ENCODE peak calls at places on chromosomes 6 and 20, in six cellular contexts. D, P, M, N, G and K are unnamed samples.

GRCh38 chr6:108805611-108806181 is 42.5 kb upstream of the ARMC2 start:
- DNase-seq in D (peak), G (no peak), P (no peak), M (no peak), N (no peak), K (no peak)

GRCh38 chr6:36544228-36544627 is 3.1 kb downstream of the STK38 start:
- DNase-seq in M (no peak), G (no peak), D (no peak), N (no peak), P (no peak), K (no peak)

GRCh38 chr6:88380083-88380482 is 213.9 kb upstream of the CNR1 start:
- DNase-seq in M (peak), G (no peak), P (no peak), N (no peak), D (no peak), K (no peak)

GRCh38 chr6:3697609-3698008 is 53.9 kb downstream of the PXDC1 start:
- DNase-seq in N (no peak), P (no peak), G (no peak), M (no peak), D (no peak), K (no peak)

GRCh38 chr20:884983-885952 is 30.9 kb downstream of the ANGPT4 start:
- DNase-seq in G (no peak), D (no peak), P (peak), M (no peak), N (peak), K (no peak)

GRCh38 chr20:39328347-39328746 is 366.2 kb downstream of the DHX35 start:
- DNase-seq in G (no peak), N (peak), D (no peak), M (no peak), P (no peak), K (no peak)

GRCh38 chr6:158031445-158032353 is 50.0 kb downstream of the SYNJ2 start:
- DNase-seq in D (no peak), G (no peak), M (peak), N (peak), P (no peak), K (peak)

GRCh38 chr6:146805546-146806325 is 207.0 kb downstream of the ADGB start:
- DNase-seq in P (no peak), M (no peak), D (no peak), G (no peak), N (no peak), K (no peak)

GRCh38 chr6:23523771-23524170 is 602.2 kb upstream of the NRSN1 start:
- DNase-seq in M (peak), D (no peak), G (no peak), P (no peak), N (no peak), K (no peak)

GRCh38 chr6:53635322-53635721 is 30.2 kb downstream of the KLHL31 start:
- DNase-seq in M (no peak), N (no peak), D (no peak), G (peak), P (no peak), K (no peak)

GRCh38 chr6:4913705-4914411 is 90.0 kb downstream of the RPP40 start:
- DNase-seq in M (no peak), N (no peak), P (no peak), D (no peak), G (no peak), K (no peak)

GRCh38 chr20:63974402-63975200 is 4.8 kb downstream of the SAMD10 start:
- DNase-seq in P (no peak), N (no peak), D (no peak), G (no peak), M (peak), K (no peak)

GRCh38 chr20:1323830-1324597 is 4.9 kb downstream of the SDCBP2 start:
- DNase-seq in M (no peak), N (no peak), G (no peak), D (no peak), P (no peak), K (no peak)

GRCh38 chr20:14334306-14334930 is 3.0 kb downstream of the FLRT3 start:
- DNase-seq in P (peak), G (peak), N (no peak), M (peak), D (no peak), K (no peak)

GRCh38 chr20:41135187-41135887 is 2.0 kb upstream of the PLCG1 start:
- DNase-seq in P (peak), N (peak), M (peak), D (no peak), G (peak), K (peak)

GRCh38 chr6:6397842-6398241 is 77.4 kb upstream of the F13A1 start:
- DNase-seq in P (no peak), G (no peak), M (no peak), N (no peak), D (no peak), K (no peak)

GRCh38 chr6:5138995-5139827 is 54.1 kb downstream of the PPP1R3G start:
- DNase-seq in N (no peak), D (no peak), M (no peak), P (peak), G (no peak), K (no peak)

GRCh38 chr20:47784599-47785320 is 521 bp downstream of the SULF2 start:
- DNase-seq in D (no peak), M (peak), G (peak), N (no peak), P (no peak), K (no peak)

GRCh38 chr6:46781478-46782378 is 11.5 kb upstream of the MEP1A start:
- DNase-seq in N (peak), G (peak), P (no peak), D (no peak), M (peak), K (peak)

GRCh38 chr20:2421247-2421646 is 40.5 kb downstream of the TGM6 start:
- DNase-seq in M (no peak), P (no peak), G (no peak), D (no peak), N (no peak), K (peak)

GRCh38 chr20:14955396-14955795 is 618.0 kb upstream of the FLRT3 start:
- DNase-seq in G (no peak), P (no peak), N (no peak), D (no peak), M (no peak), K (no peak)

GRCh38 chr6:143596857-143597256 is 80.9 kb upstream of the PHACTR2 start:
- DNase-seq in M (no peak), N (no peak), D (no peak), G (no peak), P (no peak), K (no peak)

GRCh38 chr6:144314003-144314485 is 28.9 kb downstream of the UTRN start:
- DNase-seq in D (no peak), M (no peak), N (no peak), P (no peak), G (no peak), K (no peak)

GRCh38 chr6:43052842-43053544 is 658 bp downstream of the CUL7 start:
- DNase-seq in P (no peak), D (no peak), M (no peak), N (peak), G (no peak), K (no peak)

GRCh38 chr20:12110711-12111110 is 193.0 kb downstream of the BTBD3 start:
- DNase-seq in D (no peak), M (no peak), P (no peak), N (no peak), G (no peak), K (no peak)

GRCh38 chr6:125791151-125791819 is 525 bp downstream of the NCOA7 start:
- DNase-seq in N (peak), M (peak), P (no peak), D (no peak), G (peak), K (no peak)

GRCh38 chr6:99745651-99746050 is 139.0 kb downstream of the PRDM13 start:
- DNase-seq in M (no peak), D (no peak), N (no peak), P (no peak), G (no peak), K (no peak)

GRCh38 chr20:11724112-11724511 is 193.6 kb upstream of the BTBD3 start:
- DNase-seq in P (no peak), M (no peak), D (no peak), G (no peak), N (no peak), K (no peak)

GRCh38 chr20:33933469-33933909 is 60.2 kb upstream of the RALY start:
- DNase-seq in D (no peak), P (peak), N (peak), M (peak), G (peak), K (peak)

GRCh38 chr6:56096946-56097345 is 150.4 kb downstream of the COL21A1 start:
- DNase-seq in P (no peak), D (no peak), N (no peak), M (no peak), G (no peak), K (no peak)

GRCh38 chr6:43970913-43971775 is 156.1 kb downstream of the MRPL14 start:
- DNase-seq in G (no peak), M (no peak), N (peak), P (no peak), D (no peak), K (no peak)

GRCh38 chr20:37699202-37699601 is 5.4 kb downstream of the CTNNBL1 start:
- DNase-seq in N (no peak), G (no peak), M (peak), D (no peak), P (no peak), K (no peak)

DNA sequence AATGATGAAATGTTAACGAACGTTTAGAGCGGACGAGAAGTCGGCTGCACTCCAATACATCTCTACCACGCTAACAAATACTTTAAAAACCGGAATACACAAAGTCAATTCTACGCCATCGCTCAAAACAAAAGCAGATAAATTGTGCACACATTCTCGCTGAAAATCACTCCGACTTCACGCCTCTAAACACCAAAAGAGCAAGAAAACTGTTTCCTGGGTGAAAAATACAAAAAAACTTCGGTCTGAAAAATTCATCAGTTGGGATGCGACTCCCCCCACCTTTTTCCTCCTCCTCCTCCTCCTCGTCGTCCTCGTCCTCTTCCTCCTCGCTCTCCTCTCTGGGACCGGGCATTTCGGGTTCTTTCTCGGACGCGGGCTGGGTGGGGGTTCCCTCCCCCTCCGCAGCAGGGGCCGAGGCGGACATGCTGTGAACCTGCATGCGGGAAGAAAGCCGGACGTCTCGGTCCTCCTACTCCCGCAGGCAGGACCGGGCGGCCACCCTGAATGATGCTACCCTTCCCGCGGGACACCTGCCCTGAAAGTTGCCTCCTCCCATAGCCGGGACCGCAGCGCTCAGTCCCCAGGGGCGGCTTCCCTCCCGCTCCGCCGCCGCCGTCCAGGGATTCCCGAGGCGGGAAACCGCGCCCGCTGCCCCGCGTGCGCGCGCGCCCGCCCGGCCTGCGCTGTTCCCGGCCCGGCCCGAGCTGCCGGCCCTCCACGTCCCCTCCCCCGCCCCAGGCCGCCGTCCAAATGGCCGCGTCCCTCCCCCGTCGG is 581 bp downstream of the DEK start:
- DNase-seq in G (no peak), P (no peak), D (no peak), M (peak), N (peak), K (no peak)
- TF ChIP-seq JUND in G (no peak), P (no peak), D (no peak), M (no peak), N (no peak), K (no peak)

GRCh38 chr6:39819226-39819625 is 27.1 kb downstream of the DAAM2 start:
- DNase-seq in D (no peak), G (no peak), N (no peak), P (no peak), M (no peak), K (no peak)
- H3K27ac ChIP-seq in D (no peak), G (no peak), N (no peak), P (no peak), M (no peak), K (no peak)

GRCh38 chr6:117498159-117498558 is 15.7 kb downstream of the DCBLD1 start:
- DNase-seq in G (no peak), M (no peak), N (no peak), P (no peak), D (no peak), K (no peak)
- TF ChIP-seq JUND in G (no peak), M (peak), N (no peak), P (no peak), D (no peak), K (peak)

DNA sequence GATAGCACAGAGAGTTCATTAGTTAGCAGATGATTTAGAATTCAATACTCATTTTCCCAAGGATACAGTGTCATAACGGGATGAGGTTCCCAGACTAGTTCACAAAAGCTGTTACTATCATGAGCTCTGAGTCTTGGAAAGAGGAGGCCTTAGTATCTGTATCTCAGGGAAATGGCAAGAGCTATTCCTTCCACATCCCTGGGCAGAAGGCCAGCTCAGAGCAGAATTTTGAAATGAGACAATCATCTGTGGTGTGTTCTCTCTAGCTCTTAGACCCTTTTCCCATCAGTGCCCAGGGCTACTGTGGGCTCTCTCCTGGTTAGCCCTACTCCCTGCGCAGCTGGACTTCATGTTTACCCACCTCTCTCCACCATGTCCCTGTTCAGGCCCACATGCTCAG is 64.5 kb downstream of the JAG1 start:
- DNase-seq in N (no peak), P (no peak), G (no peak), M (no peak), D (no peak), K (no peak)
- H3K27ac ChIP-seq in N (no peak), P (no peak), G (no peak), M (peak), D (no peak), K (no peak)

DNA sequence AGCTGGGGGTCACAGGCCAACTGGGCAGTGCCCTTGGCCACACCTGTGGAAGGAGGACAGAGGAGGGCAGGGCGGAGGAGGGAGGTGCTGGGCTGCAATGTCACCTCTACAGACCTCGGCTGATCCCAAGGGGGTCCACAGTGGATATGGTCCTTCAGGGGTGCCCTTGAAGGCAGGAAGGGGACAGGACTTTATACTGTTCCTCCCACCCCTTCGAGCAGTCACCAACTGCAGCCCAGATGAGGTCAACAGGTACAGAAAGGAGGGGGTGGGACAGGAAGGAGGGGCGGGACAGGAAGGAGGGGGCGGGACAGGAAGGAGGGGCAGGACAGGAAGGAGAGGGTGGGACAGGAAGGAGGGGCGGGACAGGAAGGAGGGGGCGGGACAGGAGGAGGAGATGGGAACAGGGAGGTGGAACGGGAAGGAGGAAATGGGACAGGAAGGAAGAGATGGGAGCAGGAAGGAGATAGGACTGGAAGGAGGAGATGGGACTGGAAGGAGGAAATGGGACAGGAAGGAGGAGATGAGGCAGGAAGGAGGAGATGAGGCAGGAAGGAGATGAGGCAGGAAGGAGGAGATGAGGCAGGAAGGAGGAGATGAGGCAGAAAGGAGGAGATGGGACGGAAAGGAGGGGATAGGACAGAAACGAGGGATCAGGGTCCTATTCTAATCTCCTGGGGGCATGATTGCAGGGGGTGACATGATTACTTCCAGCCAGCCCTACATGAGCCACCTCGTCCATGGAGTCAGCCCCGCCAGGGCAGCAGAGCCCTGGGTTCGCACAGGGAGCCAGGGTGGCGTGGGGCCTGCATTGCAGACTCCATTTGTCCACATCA is 19.4 kb upstream of the MRGBP start:
- DNase-seq in G (peak), D (peak), N (peak), P (no peak), M (peak), K (peak)
- TF ChIP-seq JUND in G (no peak), D (no peak), N (peak), P (no peak), M (no peak), K (no peak)

GRCh38 chr6:139287868-139288267 is 3.9 kb downstream of the TXLNB start:
- DNase-seq in M (no peak), D (no peak), N (no peak), G (no peak), P (no peak), K (no peak)
- H3K27ac ChIP-seq in M (no peak), D (no peak), N (no peak), G (no peak), P (no peak), K (no peak)

DNA sequence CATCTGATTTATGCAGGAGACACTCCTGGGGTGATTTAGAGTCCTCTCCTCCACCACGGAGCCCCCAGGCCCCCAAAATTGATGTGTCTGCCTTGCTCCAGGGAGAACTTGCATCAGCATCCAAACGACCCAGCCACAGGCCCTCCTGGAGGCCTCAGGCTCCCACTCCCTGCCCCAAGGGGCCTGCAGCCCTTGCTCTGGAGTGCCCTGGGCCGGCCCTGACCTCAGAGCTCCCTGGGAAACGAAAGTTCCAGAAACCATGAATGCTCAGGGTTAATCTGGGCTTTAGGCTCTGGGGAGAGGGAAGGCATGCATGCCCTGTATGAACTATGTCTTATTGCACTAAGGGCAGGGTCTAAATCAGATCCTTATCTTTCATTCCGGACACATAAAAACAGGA is 29.4 kb downstream of the ANKRD60 start:
- DNase-seq in N (no peak), M (no peak), P (no peak), D (no peak), G (no peak), K (no peak)
- TF ChIP-seq JUND in N (no peak), M (no peak), P (no peak), D (no peak), G (no peak), K (no peak)

DNA sequence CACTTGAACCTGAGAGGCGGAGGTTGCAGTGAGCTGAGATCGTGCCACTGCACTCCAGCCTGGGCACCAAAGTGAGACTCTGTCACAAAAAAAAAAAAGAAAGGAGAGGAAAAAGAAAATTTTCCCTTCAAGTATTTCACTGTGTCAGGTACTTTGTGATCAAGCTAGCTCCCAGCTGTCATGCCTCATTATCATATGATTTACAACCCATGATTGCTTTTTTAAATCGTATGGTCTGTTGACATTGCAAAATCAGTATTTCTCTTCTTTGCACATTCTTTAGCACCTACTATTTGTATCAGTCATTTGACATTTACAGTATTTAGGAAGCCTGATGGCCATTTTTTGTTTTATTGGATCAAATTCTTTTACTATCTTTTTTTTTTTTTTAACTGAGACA is 22.4 kb downstream of the SASH1 start:
- DNase-seq in M (no peak), G (no peak), D (no peak), N (no peak), P (no peak), K (no peak)
- H3K27ac ChIP-seq in M (no peak), G (no peak), D (no peak), N (no peak), P (no peak), K (no peak)